ENCODE peak calls at places on chromosomes 5 and 9, in five cellular contexts. One of them, this sample, is unnamed.
A peak's percentile ranks its signal among the peaks of the same experiment; 100 is the strongest.

GRCh38 chr5:29902859-29903258 is 1290.6 kb upstream of the CDH6 start:
- DNase-seq in mesendoderm: no peak
- DNase-seq in H9: no peak
- DNase-seq in IMR-90: no peak
- DNase-seq in neuronal stem cell: no peak
- DNase-seq in this sample: no peak

GRCh38 chr5:131521252-131521651 is 113.8 kb downstream of the RAPGEF6 start:
- DNase-seq in neuronal stem cell: no peak
- DNase-seq in mesendoderm: no peak
- DNase-seq in IMR-90: peak; percentile 90
- DNase-seq in H9: no peak
- DNase-seq in this sample: peak; percentile 70

GRCh38 chr5:95728494-95729114 is 2.5 kb upstream of the RHOBTB3 start:
- DNase-seq in IMR-90: no peak
- DNase-seq in mesendoderm: peak; percentile 95
- DNase-seq in neuronal stem cell: no peak
- DNase-seq in H9: no peak
- DNase-seq in this sample: peak; percentile 45

GRCh38 chr5:57173026-57173317 is 887 bp upstream of the GPBP1 start:
- DNase-seq in mesendoderm: no peak
- DNase-seq in neuronal stem cell: no peak
- DNase-seq in H9: no peak
- DNase-seq in IMR-90: no peak
- DNase-seq in this sample: no peak

GRCh38 chr5:56440871-56441740 is 208.0 kb upstream of the ANKRD55 start:
- DNase-seq in H9: no peak
- DNase-seq in neuronal stem cell: no peak
- DNase-seq in IMR-90: peak; percentile 88
- DNase-seq in mesendoderm: no peak
- DNase-seq in this sample: peak; percentile 78

GRCh38 chr9:100598641-100599145 is 20.8 kb downstream of the CAVIN4 start:
- DNase-seq in H9: peak; percentile 98
- DNase-seq in neuronal stem cell: peak; percentile 79
- DNase-seq in mesendoderm: peak; percentile 97
- DNase-seq in IMR-90: peak; percentile 71
- DNase-seq in this sample: peak; percentile 91

GRCh38 chr5:176619203-176619568 is 9.2 kb upstream of the GPRIN1 start:
- DNase-seq in mesendoderm: peak; percentile 95
- DNase-seq in neuronal stem cell: peak; percentile 89
- DNase-seq in H9: peak; percentile 98
- DNase-seq in IMR-90: peak; percentile 86
- DNase-seq in this sample: no peak

GRCh38 chr5:169626779-169627178 is 10.3 kb upstream of the DOCK2 start:
- DNase-seq in neuronal stem cell: no peak
- DNase-seq in mesendoderm: no peak
- DNase-seq in IMR-90: peak; percentile 95
- DNase-seq in H9: no peak
- DNase-seq in this sample: no peak

GRCh38 chr9:5587024-5587423 is 41.9 kb upstream of the RIC1 start:
- DNase-seq in H9: no peak
- DNase-seq in IMR-90: peak; percentile 95
- DNase-seq in neuronal stem cell: no peak
- DNase-seq in mesendoderm: no peak
- DNase-seq in this sample: peak; percentile 96

GRCh38 chr9:93126825-93127368 is 7.2 kb downstream of the NINJ1 start:
- DNase-seq in neuronal stem cell: no peak
- DNase-seq in mesendoderm: peak; percentile 61
- DNase-seq in IMR-90: no peak
- DNase-seq in H9: peak; percentile 54
- DNase-seq in this sample: no peak
- H3K23ac ChIP-seq in neuronal stem cell: no peak overlapping the region
- H3K23ac ChIP-seq in mesendoderm: no peak overlapping the region
- H3K23ac ChIP-seq in IMR-90: no peak overlapping the region
- H3K23ac ChIP-seq in H9: no peak overlapping the region
- H3K23ac ChIP-seq in this sample: no peak overlapping the region

DNA sequence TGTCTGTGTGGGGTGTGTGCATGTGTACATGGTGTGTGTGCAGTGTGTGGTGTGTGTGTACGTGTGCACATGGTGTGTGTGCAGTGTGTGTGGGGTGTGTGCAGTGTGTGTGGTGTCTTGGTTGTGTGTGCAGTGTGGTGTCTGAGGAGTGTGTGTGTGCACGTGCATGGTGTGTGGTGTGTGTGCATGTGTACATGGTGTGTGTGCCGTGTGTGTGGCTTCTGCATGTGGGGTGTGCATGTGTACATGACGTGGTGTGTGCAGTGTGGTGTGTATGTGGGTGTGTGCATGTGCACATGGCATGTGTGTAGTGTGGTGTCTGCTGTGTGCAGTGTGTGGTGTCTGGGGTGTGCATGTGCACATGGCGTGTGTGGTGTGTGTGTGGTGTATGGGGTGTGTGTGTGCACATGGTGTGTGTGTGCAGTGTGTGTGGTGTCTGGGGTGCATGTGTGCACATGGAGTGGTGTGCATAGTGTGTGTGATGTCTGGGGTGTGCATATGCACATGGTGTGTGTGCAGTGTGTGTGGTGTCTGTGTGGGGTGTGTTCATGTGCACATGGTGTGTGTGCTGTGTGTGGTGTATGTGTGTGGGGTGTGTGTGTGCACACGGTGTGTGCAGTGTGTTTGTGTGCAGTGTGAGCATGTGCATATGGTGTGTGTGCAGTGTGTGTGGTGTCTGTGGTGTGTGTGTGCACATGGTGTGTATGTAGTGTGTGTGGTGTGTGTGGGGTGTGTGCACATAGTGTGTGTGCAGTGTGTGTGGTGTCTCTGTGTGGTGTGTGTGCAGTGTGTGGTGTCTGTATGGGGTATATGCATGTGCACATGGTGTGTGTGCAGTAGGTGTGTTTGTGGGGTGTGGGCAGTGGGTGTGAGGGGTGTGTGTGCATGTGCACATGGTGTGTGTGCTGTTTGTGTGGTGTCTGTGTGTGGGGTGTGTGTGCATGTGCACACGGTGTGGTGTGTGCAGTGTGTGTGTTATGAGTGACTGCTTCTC is 40.6 kb upstream of the ZNG1F start:
- DNase-seq in mesendoderm: peak; percentile 31
- DNase-seq in H9: peak; percentile 54
- DNase-seq in neuronal stem cell: no peak
- DNase-seq in IMR-90: peak; percentile 36
- DNase-seq in this sample: no peak
- H3K23ac ChIP-seq in mesendoderm: no peak overlapping the region
- H3K23ac ChIP-seq in H9: no peak overlapping the region
- H3K23ac ChIP-seq in neuronal stem cell: peak overlapping the region; percentile 82
- H3K23ac ChIP-seq in IMR-90: no peak overlapping the region
- H3K23ac ChIP-seq in this sample: peak overlapping the region; percentile 27

GRCh38 chr9:7172445-7173115 is 414.8 kb downstream of the KDM4C start:
- DNase-seq in neuronal stem cell: no peak
- DNase-seq in IMR-90: peak; percentile 63
- DNase-seq in mesendoderm: no peak
- DNase-seq in H9: no peak
- DNase-seq in this sample: peak; percentile 69
- H3K23ac ChIP-seq in neuronal stem cell: no peak overlapping the region
- H3K23ac ChIP-seq in IMR-90: no peak overlapping the region
- H3K23ac ChIP-seq in mesendoderm: no peak overlapping the region
- H3K23ac ChIP-seq in H9: no peak overlapping the region
- H3K23ac ChIP-seq in this sample: no peak overlapping the region

GRCh38 chr9:107283621-107284616 is 840 bp downstream of the RAD23B start:
- DNase-seq in mesendoderm: peak; percentile 96
- DNase-seq in neuronal stem cell: peak; percentile 79
- DNase-seq in H9: peak; percentile 91
- DNase-seq in IMR-90: peak; percentile 74
- DNase-seq in this sample: peak; percentile 77

GRCh38 chr9:107282268-107282667 is 811 bp upstream of the RAD23B start:
- DNase-seq in neuronal stem cell: no peak
- DNase-seq in mesendoderm: no peak
- DNase-seq in IMR-90: no peak
- DNase-seq in H9: no peak
- DNase-seq in this sample: no peak

GRCh38 chr9:107281164-107281563 is 1.9 kb upstream of the RAD23B start:
- DNase-seq in H9: no peak
- DNase-seq in neuronal stem cell: no peak
- DNase-seq in IMR-90: no peak
- DNase-seq in mesendoderm: no peak
- DNase-seq in this sample: no peak

GRCh38 chr9:107284636-107285035 is 1.6 kb downstream of the RAD23B start:
- DNase-seq in IMR-90: no peak
- DNase-seq in neuronal stem cell: no peak
- DNase-seq in mesendoderm: no peak
- DNase-seq in H9: no peak
- DNase-seq in this sample: no peak

DNA sequence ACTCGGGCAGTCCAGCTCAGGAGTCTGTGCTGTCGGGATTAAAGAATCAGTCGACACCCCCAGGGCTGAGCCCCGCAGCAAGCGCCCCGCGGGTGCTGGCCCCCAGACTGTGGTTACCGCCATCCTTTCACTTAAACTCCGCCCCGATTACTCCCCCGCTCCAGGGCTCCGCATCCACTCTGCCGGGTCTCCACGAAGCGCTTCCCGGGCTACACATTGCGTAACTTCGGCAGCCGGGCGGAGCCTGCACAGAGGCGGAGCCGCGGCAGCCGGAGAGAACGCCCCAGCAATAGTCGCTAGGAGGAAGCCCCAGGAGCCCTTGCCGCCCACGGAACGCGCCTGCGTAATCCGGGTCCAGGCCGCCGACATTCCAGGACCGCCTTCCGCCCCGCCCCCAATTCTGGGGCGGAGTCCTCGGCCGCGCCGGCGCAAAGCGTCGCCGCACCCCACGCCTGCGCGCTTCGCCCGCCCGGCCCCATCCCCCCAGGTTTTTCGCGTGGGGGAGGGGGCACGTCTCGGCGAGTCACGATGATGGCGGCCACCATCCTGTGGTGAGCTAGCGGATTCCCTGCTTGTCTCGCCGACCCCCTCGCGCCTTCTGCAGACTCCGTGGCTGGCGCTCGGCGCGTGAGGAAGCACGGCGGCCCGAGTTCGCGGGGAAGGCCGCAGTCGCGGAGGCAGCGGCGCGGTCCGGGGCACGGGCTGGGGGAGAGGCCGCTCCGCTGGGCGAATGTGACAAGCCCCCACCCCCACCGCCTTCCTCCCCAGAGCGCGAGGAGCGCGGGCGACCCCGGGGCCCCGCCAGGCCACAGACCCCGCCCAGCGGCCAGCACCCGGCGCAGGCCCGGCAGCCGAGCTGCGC is at the start of gene RAD23B:
- DNase-seq in mesendoderm: peak; percentile 99
- DNase-seq in IMR-90: peak; percentile 98
- DNase-seq in neuronal stem cell: peak; percentile 98
- DNase-seq in H9: peak; percentile 98
- DNase-seq in this sample: peak; percentile 99
- H3K23ac ChIP-seq in mesendoderm: peak within 1 kb of the TSS; percentile 85
- H3K23ac ChIP-seq in IMR-90: peak within 1 kb of the TSS; percentile 86
- H3K23ac ChIP-seq in neuronal stem cell: peak within 1 kb of the TSS; percentile 100
- H3K23ac ChIP-seq in H9: no peak within 1 kb of the TSS
- H3K23ac ChIP-seq in this sample: no peak within 1 kb of the TSS

GRCh38 chr5:1542011-1542410 is 18.3 kb upstream of the LPCAT1 start:
- DNase-seq in neuronal stem cell: no peak
- DNase-seq in mesendoderm: no peak
- DNase-seq in H9: no peak
- DNase-seq in IMR-90: no peak
- DNase-seq in this sample: peak; percentile 62

GRCh38 chr5:1541662-1542008 is 17.9 kb upstream of the LPCAT1 start:
- DNase-seq in IMR-90: no peak
- DNase-seq in neuronal stem cell: no peak
- DNase-seq in mesendoderm: no peak
- DNase-seq in H9: no peak
- DNase-seq in this sample: no peak

GRCh38 chr5:1542755-1543154 is 19.0 kb upstream of the LPCAT1 start:
- DNase-seq in IMR-90: no peak
- DNase-seq in mesendoderm: peak; percentile 35
- DNase-seq in neuronal stem cell: no peak
- DNase-seq in H9: no peak
- DNase-seq in this sample: peak; percentile 87

GRCh38 chr5:1540166-1540565 is 16.4 kb upstream of the LPCAT1 start:
- DNase-seq in H9: peak; percentile 35
- DNase-seq in IMR-90: no peak
- DNase-seq in neuronal stem cell: no peak
- DNase-seq in mesendoderm: no peak
- DNase-seq in this sample: peak; percentile 26

GRCh38 chr5:1540831-1541661 is 17.3 kb upstream of the LPCAT1 start:
- DNase-seq in IMR-90: no peak
- DNase-seq in neuronal stem cell: no peak
- DNase-seq in mesendoderm: no peak
- DNase-seq in H9: no peak
- DNase-seq in this sample: no peak
- H3K23ac ChIP-seq in IMR-90: no peak overlapping the region
- H3K23ac ChIP-seq in neuronal stem cell: no peak overlapping the region
- H3K23ac ChIP-seq in mesendoderm: no peak overlapping the region
- H3K23ac ChIP-seq in H9: no peak overlapping the region
- H3K23ac ChIP-seq in this sample: no peak overlapping the region

GRCh38 chr9:95506438-95506691 is 10.4 kb downstream of the PTCH1 start:
- DNase-seq in IMR-90: peak; percentile 47
- DNase-seq in neuronal stem cell: no peak
- DNase-seq in H9: no peak
- DNase-seq in mesendoderm: peak; percentile 60
- DNase-seq in this sample: peak; percentile 46
- H3K23ac ChIP-seq in IMR-90: peak overlapping the region; percentile 76
- H3K23ac ChIP-seq in neuronal stem cell: peak overlapping the region; percentile 76
- H3K23ac ChIP-seq in H9: no peak overlapping the region
- H3K23ac ChIP-seq in mesendoderm: peak overlapping the region; percentile 45
- H3K23ac ChIP-seq in this sample: no peak overlapping the region